ENCODE peak calls at places on chromosomes 16 and 17, in nine cellular contexts. H is adipocyte; M is lower lobe of right lung; K is ovary; G is effector memory CD4-positive, alpha-beta T cell; B is uterus; O is psoas muscle; L is heart right ventricle; Z is mucosa of descending colon. F is an unnamed sample. For H3K4me1, the result is how much of the 10 kb centered on the place peaks cover.

GRCh38 chr17:20276430-20276829 is 190.9 kb downstream of the LGALS9B start:
- DNase-seq in O (no peak), L (no peak), G (no peak), M (no peak), H (no peak), Z (no peak), K (no peak), B (no peak), F (no peak)

GRCh38 chr17:27766438-27766837 is 33.9 kb downstream of the NOS2 start:
- DNase-seq in B (no peak), Z (no peak), K (no peak), M (no peak), O (no peak), G (no peak), H (no peak), L (no peak), F (no peak)

GRCh38 chr16:10616744-10617640 is 36.6 kb upstream of the EMP2 start:
- DNase-seq in G (no peak), H (peak), O (peak), L (peak), B (peak), Z (peak), K (peak), M (peak), F (peak)

GRCh38 chr17:62653831-62654829 is 26.7 kb downstream of the MRC2 start:
- DNase-seq in O (peak), L (peak), H (peak), G (no peak), M (peak), Z (peak), B (peak), K (peak), F (peak)

GRCh38 chr17:78142113-78142861 is 3.9 kb upstream of the C17orf99 start:
- DNase-seq in O (no peak), B (no peak), H (no peak), L (no peak), M (peak), Z (peak), G (no peak), K (no peak), F (no peak)

GRCh38 chr16:85520853-85521736 is 92.0 kb upstream of the GSE1 start:
- DNase-seq in O (no peak), B (no peak), G (no peak), L (no peak), K (no peak), Z (peak), H (no peak), M (peak), F (no peak)

GRCh38 chr17:58918879-58919278 is 163.2 kb downstream of the PPM1E start:
- DNase-seq in H (no peak), L (no peak), Z (no peak), O (no peak), G (no peak), K (no peak), M (no peak), B (no peak), F (no peak)

GRCh38 chr17:41792835-41793748 is 6.6 kb upstream of the JUP start:
- DNase-seq in Z (peak), H (peak), G (no peak), M (peak), O (no peak), B (peak), K (peak), L (peak), F (peak)

GRCh38 chr16:89565506-89566372 is 5.3 kb downstream of the RPL13 start:
- DNase-seq in M (peak), Z (peak), K (peak), L (peak), G (peak), O (peak), H (peak), B (no peak), F (peak)

GRCh38 chr17:13337864-13338371 is 263.8 kb downstream of the HS3ST3A1 start:
- DNase-seq in O (no peak), G (no peak), B (no peak), L (no peak), Z (no peak), M (no peak), H (peak), K (peak), F (peak)

GRCh38 chr17:8375738-8376259 is 705 bp downstream of the KRABD2 start:
- DNase-seq in G (no peak), Z (no peak), H (peak), O (no peak), K (no peak), L (no peak), M (no peak), B (no peak), F (no peak)

GRCh38 chr17:27990979-27991378 is 51.5 kb upstream of the NLK start:
- DNase-seq in K (no peak), O (no peak), Z (no peak), G (no peak), H (no peak), M (no peak), B (no peak), L (no peak), F (no peak)

DNA sequence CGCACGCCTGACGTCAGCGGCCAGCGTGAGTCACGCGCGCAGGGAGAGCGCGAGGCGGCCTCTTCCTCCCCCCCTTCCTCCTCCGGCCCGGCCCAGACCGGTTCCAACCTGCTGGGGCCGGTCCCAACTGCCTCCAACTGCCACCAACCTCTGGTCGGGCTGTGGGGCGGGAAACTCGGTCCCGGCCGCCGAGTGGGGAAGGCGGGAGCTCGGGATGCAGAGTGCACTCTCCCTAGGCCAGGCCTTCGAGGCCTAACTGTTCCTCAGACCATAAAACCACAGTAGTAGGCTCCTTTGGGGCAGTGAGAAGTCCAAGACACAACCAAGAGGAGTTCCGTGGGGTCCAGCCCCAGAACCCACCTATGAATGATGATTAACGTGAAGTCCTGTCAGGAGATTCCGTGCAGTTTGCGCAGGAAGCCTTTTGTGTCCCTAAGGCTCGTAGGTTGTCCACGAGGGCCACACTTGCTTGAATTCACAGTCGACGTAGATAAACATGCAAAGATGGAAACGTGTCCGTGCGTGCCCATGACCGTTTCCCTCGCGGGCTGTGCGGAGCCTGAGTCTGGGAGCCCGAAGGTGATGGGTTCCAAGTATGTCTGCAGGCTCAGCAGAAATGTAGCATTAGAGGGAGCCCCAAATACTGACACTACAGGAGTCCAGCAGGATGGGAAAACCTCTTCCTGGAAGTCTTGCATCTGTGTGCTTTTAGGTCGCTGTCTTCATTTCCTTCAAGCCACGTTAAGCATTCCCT is 587 bp downstream of the UNK start:
- DNase-seq in B (peak), Z (peak), H (peak), O (peak), K (peak), M (peak), G (peak), L (peak), F (peak)
- H3K4me1 ChIP-seq in B (under half), Z (under half), H (under half), O (under half), K (under half), M (under half), G (under half), L (under half), F (under half)

GRCh38 chr16:19644877-19645276 is 73.2 kb downstream of the KNOP1 start:
- DNase-seq in O (peak), L (peak), B (peak), Z (no peak), K (peak), H (peak), M (no peak), G (no peak), F (no peak)
- H3K4me3 ChIP-seq in O (peak), L (peak), B (no peak), Z (no peak), K (no peak), H (peak), M (no peak), G (no peak), F (no peak)

DNA sequence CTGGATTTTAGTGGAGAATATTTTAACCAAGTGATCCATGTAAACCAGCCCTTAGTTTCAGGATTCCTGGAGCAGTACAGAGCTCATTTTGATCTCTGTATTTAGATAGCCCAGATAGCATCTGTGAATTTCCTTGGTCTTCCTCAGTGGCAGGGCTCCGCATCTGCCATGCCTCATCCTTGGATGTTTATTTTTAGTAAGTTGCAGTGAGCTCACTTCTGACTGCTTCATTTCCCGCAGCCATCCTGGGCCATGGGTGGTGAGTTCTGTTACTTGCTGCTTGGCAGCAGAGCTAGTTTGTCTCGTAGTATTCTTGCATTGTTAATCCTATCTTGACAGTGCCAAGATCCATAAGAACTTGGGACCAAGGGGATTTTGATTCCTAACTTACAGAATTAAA is 33.7 kb downstream of the IST1 start:
- DNase-seq in O (no peak), Z (no peak), M (no peak), L (no peak), B (no peak), H (peak), K (peak), G (no peak), F (peak)
- H3K4me1 ChIP-seq in O (half or more), Z (under half), M (under half), L (half or more), B (under half), H (under half), K (under half), G (under half), F (under half)

DNA sequence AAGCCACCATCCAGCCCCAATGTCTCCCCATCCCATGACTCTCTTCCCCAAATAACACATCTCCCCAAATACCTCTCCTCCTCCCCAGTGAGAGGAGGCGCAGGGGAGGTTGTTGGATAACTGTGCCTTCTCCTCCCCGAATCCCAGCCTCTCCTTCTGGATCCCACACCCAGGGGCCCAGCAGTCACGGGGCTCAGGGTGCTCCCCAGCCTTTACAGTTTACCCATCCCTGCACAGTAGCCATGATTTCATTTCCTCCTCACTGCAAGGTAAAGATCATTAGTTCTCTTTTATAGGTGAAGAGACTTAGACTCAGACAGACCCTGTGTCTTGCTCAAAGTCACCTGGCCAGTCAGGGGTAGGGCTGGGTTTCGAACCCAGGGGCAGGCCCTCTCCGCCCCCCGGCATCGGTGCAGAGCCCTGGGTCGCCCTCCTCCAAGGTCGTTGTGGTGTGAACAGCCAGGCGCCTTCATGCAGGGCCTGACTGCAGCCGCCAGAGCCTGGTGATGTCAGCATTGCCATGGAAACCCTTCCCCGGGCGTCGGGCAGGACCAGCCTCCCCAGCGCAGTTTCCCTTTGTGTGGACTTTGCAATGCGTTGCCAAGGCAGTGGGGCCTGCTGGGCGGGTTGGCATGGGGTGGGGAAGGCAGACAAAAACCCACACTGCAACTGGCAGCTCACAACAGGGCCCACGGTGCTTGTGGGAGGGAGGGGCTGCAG is 53.3 kb upstream of the TOB1 start:
- DNase-seq in M (peak), B (peak), Z (peak), L (peak), K (peak), O (peak), H (peak), G (peak), F (peak)
- H3K4me3 ChIP-seq in M (no peak), B (no peak), Z (no peak), L (no peak), K (no peak), O (no peak), H (no peak), G (no peak), F (no peak)

GRCh38 chr16:57628008-57628781 is at the start of gene ADGRG1:
- DNase-seq in G (no peak), H (peak), Z (peak), K (peak), L (peak), B (peak), O (peak), M (peak), F (peak)

GRCh38 chr16:57624806-57625500 is 3.5 kb upstream of the ADGRG1 start:
- DNase-seq in Z (peak), O (peak), H (no peak), M (no peak), L (no peak), B (no peak), K (no peak), G (no peak), F (no peak)

GRCh38 chr16:57627184-57627871 is 1.1 kb upstream of the ADGRG1 start:
- DNase-seq in M (no peak), Z (no peak), L (no peak), H (peak), O (peak), G (no peak), B (no peak), K (no peak), F (no peak)

GRCh38 chr16:57628782-57629181 is 352 bp downstream of the ADGRG1 start:
- DNase-seq in K (no peak), M (no peak), H (no peak), O (no peak), G (no peak), L (no peak), B (no peak), Z (no peak), F (no peak)

DNA sequence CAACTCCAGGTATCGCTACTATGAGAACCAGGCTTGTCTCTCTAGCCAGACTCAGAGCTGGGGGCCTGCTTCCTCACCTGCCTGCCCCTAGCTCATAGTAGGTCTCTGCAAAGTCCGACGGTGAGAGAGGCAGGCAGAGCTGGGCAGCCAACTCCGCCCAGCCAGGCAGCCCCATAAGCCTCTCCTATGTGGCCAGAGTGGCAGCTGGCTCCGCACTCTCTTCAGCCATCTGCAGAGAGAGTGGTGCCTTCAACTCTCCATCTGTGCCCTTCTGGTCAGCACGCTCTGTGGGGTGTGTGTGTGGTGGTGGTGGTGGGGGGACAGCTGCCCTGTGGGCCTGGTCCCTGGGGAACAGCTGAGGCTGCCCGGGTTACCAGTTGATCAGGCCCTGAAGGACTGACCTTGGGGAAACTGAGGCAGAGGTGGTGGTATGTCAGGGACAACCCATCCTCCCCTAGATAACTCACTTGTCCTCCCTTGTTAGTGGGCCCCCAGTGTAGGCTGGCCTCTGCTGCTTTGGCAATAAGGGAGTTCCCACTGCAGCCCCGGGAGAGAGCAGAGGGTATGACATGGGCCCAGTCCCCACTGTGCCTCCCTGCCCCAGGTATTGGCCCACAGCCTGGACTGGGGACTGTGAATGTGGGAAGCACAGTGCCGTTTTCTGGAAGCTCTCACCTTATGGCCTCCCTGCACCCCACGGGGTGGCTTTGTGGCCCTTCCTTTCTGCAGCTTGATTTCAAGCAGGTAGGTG is 1.8 kb upstream of the ADGRG1 start:
- DNase-seq in Z (no peak), L (peak), H (no peak), K (no peak), M (no peak), G (no peak), O (peak), B (no peak), F (no peak)
- H3K4me1 ChIP-seq in Z (under half), L (under half), H (under half), K (under half), M (under half), G (under half), O (under half), B (under half), F (under half)

GRCh38 chr17:2049333-2050245 is 5.3 kb upstream of the HIC1 start:
- DNase-seq in K (peak), L (peak), B (peak), Z (peak), M (peak), O (peak), H (peak), G (peak), F (peak)
- H3K4me3 ChIP-seq in K (peak), L (peak), B (peak), Z (peak), M (peak), O (peak), H (peak), G (peak), F (peak)

GRCh38 chr16:81542609-81543570 is 98.3 kb downstream of the CMIP start:
- DNase-seq in L (no peak), O (no peak), H (no peak), B (no peak), Z (no peak), G (no peak), K (no peak), M (peak), F (no peak)
- H3K4me1 ChIP-seq in L (under half), O (under half), H (under half), B (under half), Z (under half), G (under half), K (under half), M (half or more), F (under half)

F was measured in SJCRH30.